ENCODE peak calls at places on chromosomes 13 and 19, in five cellular contexts. L is transverse colon, Y is HTR-8/SVneo, S is HS-5, R is ascending aorta. G is an unnamed sample.

GRCh38 chr19:58382997-58383603 is 2.3 kb upstream of the ZNF837 start:
- DNase-seq in Y (no peak), L (no peak), S (no peak), R (no peak), G (no peak)

GRCh38 chr19:13162749-13163608 is 12.8 kb downstream of the IER2 start:
- DNase-seq in R (peak), L (peak), Y (peak), S (peak), G (peak)

GRCh38 chr13:24670174-24670573 is 10.0 kb upstream of the ATP12A start:
- DNase-seq in Y (no peak), L (no peak), S (no peak), R (no peak), G (no peak)

GRCh38 chr19:11331502-11331901 is 8.0 kb downstream of the RAB3D start:
- DNase-seq in Y (no peak), S (no peak), R (no peak), L (no peak), G (no peak)

GRCh38 chr13:42035905-42036521 is 12.4 kb upstream of the DGKH start:
- DNase-seq in R (no peak), S (no peak), Y (no peak), L (no peak), G (no peak)

GRCh38 chr13:112696001-112696868 is 6.4 kb downstream of the ATP11A start:
- DNase-seq in R (no peak), S (no peak), Y (no peak), L (no peak), G (no peak)

GRCh38 chr19:38070573-38070972 is 153.4 kb downstream of the DPF1 start:
- DNase-seq in L (no peak), Y (no peak), R (no peak), S (no peak), G (no peak)

GRCh38 chr19:43315851-43316250 is 37.6 kb upstream of the CD177 start:
- DNase-seq in S (no peak), L (no peak), Y (no peak), R (no peak), G (no peak)

GRCh38 chr13:75129331-75129730 is 352.6 kb downstream of the TBC1D4 start:
- DNase-seq in Y (no peak), S (no peak), R (no peak), L (no peak), G (no peak)

GRCh38 chr13:65416784-65417183 is 1813.4 kb downstream of the PCDH9 start:
- DNase-seq in R (no peak), L (no peak), S (no peak), Y (no peak), G (no peak)

GRCh38 chr13:41544824-41545707 is 87.7 kb downstream of the RGCC start:
- DNase-seq in Y (no peak), R (no peak), L (no peak), S (no peak), G (no peak)

GRCh38 chr13:21435710-21436151 is 23.4 kb downstream of the ZDHHC20 start:
- DNase-seq in R (peak), L (peak), S (no peak), Y (peak), G (no peak)

GRCh38 chr13:46905249-46905648 is 8.4 kb upstream of the HTR2A start:
- DNase-seq in L (no peak), Y (no peak), R (no peak), S (no peak), G (no peak)

GRCh38 chr13:110562696-110563462 is 1.4 kb upstream of the RAB20 start:
- DNase-seq in R (no peak), S (no peak), L (no peak), Y (no peak), G (no peak)

GRCh38 chr19:13089139-13089856 is 13.4 kb downstream of the LYL1 start:
- DNase-seq in S (no peak), L (no peak), Y (peak), R (no peak), G (no peak)

GRCh38 chr13:51818771-51819511 is 15.0 kb upstream of the DHRS12 start:
- DNase-seq in R (no peak), L (no peak), Y (no peak), S (no peak), G (no peak)

GRCh38 chr19:4902796-4903195 is at the start of gene ARRDC5:
- DNase-seq in Y (no peak), S (no peak), L (no peak), R (no peak), G (no peak)

GRCh38 chr13:21458816-21459701 is at the start of gene ZDHHC20:
- DNase-seq in Y (peak), R (peak), L (peak), S (peak), G (peak)

GRCh38 chr19:13072206-13072898 is 30.3 kb downstream of the LYL1 start:
- DNase-seq in Y (no peak), L (no peak), S (no peak), R (no peak), G (no peak)

GRCh38 chr13:79317856-79318255 is 88.2 kb downstream of the RBM26 start:
- DNase-seq in S (no peak), R (no peak), L (no peak), Y (no peak), G (no peak)

GRCh38 chr13:91184244-91184926 is 163.1 kb upstream of the MIR17HG start:
- DNase-seq in L (no peak), Y (no peak), S (no peak), R (no peak), G (no peak)

GRCh38 chr19:485583-486236 is 10.6 kb upstream of the MADCAM1 start:
- DNase-seq in Y (no peak), S (no peak), L (no peak), R (no peak), G (no peak)

GRCh38 chr19:33630880-33631627 is 9.3 kb downstream of the CHST8 start:
- DNase-seq in L (no peak), R (no peak), S (no peak), Y (no peak), G (no peak)

GRCh38 chr13:77056382-77056781 is 29.4 kb upstream of the FBXL3 start:
- DNase-seq in R (no peak), S (no peak), Y (no peak), L (no peak), G (no peak)

G was measured in smooth muscle cell of the brain vasculature.